ENCODE peak calls at places on chromosomes 12 and 14, in ten cellular contexts. D is GM23338, L is gastrocnemius medialis, U is astrocyte of the spinal cord, I is type B pancreatic cell, G is endodermal cell, N is HFFc6, C is AG09319, K is coronary artery, Y is pancreas. Z is an unnamed sample.

GRCh38 chr14:45715946-45716345 is 462.9 kb upstream of the MIS18BP1 start:
- DNase-seq in U (no peak), C (no peak), G (no peak), D (no peak), K (no peak), L (no peak), I (no peak), Y (no peak), N (no peak), Z (no peak)

GRCh38 chr12:45290218-45290609 is 74.3 kb downstream of the ANO6 start:
- DNase-seq in Y (no peak), L (peak), K (no peak), C (no peak), U (peak), G (no peak), D (no peak), N (peak), I (no peak), Z (no peak)

GRCh38 chr12:111247083-111247783 is 121.7 kb downstream of the PHETA1 start:
- DNase-seq in L (no peak), G (no peak), D (no peak), C (no peak), N (no peak), U (no peak), Y (no peak), K (no peak), I (no peak), Z (no peak)

GRCh38 chr12:51959921-51960320 is 8.4 kb downstream of the ACVR1B start:
- DNase-seq in U (no peak), K (no peak), G (peak), C (no peak), N (no peak), L (no peak), Y (no peak), D (no peak), I (no peak), Z (no peak)

GRCh38 chr12:5258498-5258897 is 173.4 kb upstream of the NTF3 start:
- DNase-seq in N (peak), C (no peak), D (no peak), G (no peak), L (no peak), U (peak), K (no peak), I (no peak), Y (no peak), Z (no peak)

GRCh38 chr12:117857632-117858274 is 111.0 kb downstream of the KSR2 start:
- DNase-seq in N (peak), K (no peak), Y (peak), L (no peak), I (no peak), C (no peak), G (peak), D (peak), U (peak), Z (no peak)

GRCh38 chr12:97404093-97404492 is 58.5 kb upstream of the RMST start:
- DNase-seq in C (no peak), I (no peak), Y (no peak), U (no peak), D (no peak), G (no peak), L (no peak), N (no peak), K (no peak), Z (no peak)

GRCh38 chr14:68705741-68706283 is 87.1 kb downstream of the ZFP36L1 start:
- DNase-seq in Y (no peak), K (peak), C (no peak), G (peak), U (no peak), I (no peak), N (no peak), L (no peak), D (no peak), Z (no peak)

GRCh38 chr12:9925746-9926393 is 6.3 kb downstream of the CLEC2A start:
- DNase-seq in D (peak), Y (no peak), I (no peak), C (no peak), G (peak), K (no peak), U (peak), L (no peak), N (peak), Z (no peak)

GRCh38 chr12:1936406-1937320 is 18.2 kb upstream of the CACNA2D4 start:
- DNase-seq in L (peak), U (peak), G (no peak), D (no peak), N (peak), Y (peak), C (no peak), I (no peak), K (peak), Z (no peak)

GRCh38 chr12:75707983-75708382 is 196.6 kb upstream of the KRR1 start:
- DNase-seq in I (no peak), D (no peak), G (no peak), C (no peak), L (no peak), N (no peak), K (no peak), Y (no peak), U (no peak), Z (no peak)

GRCh38 chr14:103207404-103208072 is 84.3 kb downstream of the TNFAIP2 start:
- DNase-seq in U (no peak), Y (peak), L (no peak), G (peak), C (no peak), D (peak), N (no peak), I (no peak), K (no peak), Z (no peak)

GRCh38 chr14:35949933-35950332 is 123.8 kb downstream of the BRMS1L start:
- DNase-seq in N (no peak), U (peak), C (no peak), G (no peak), Y (no peak), K (no peak), I (no peak), D (peak), L (no peak), Z (no peak)

GRCh38 chr12:126509587-126509986 is 1444.4 kb downstream of the AACS start:
- DNase-seq in G (no peak), N (no peak), L (no peak), I (no peak), Y (no peak), D (no peak), C (no peak), K (no peak), U (no peak), Z (no peak)

GRCh38 chr14:95045255-95045701 is 112.1 kb downstream of the DICER1 start:
- DNase-seq in D (no peak), G (peak), U (no peak), C (no peak), N (no peak), Y (no peak), L (no peak), I (peak), K (peak), Z (no peak)

DNA sequence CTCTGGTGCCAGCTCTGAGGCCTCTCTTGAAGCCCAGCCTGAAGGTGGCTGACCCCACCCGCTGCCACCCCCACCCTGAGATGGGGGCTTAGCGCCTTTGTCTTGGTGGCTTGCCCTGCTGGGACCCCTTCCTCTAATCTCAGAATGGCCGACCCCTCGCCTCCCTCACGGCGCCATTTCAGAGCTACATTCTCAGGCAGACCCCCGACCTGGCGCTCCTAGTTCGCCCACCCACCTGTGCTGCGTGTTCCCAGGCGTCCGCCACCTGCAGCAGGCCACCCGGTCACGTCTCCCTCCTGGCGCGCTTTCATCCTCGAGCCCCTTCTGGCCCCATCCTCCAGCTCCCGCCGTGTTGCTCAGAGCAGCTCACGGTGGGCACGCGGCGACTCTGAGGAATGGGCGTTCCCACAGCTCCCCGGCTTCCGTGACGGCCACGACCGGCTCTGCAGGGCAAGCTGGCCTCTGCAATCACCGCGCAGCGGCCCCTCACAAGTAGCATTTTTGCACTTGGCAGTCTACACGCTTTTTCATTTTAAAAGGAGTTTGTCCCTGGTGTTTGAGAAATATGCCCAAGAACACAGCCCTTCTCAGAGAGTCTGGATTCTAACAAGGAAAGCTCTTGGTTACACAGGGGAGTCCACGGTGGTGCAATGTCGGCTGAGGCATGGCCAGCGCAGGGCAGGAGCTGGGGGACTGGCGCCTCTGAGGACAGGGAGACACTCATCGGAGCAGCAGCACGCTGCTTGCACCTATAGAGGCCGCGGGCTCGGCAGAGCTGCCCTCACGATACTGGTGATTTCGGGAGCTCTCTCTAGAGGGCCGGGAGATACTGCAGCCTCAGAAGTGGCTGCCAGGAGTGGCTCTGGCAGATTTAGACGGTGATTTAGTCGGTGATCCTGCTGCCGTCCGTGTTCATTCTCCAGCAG is 105.7 kb upstream of the C14orf180 start:
- DNase-seq in U (no peak), D (peak), G (no peak), Y (no peak), L (no peak), N (no peak), C (no peak), K (no peak), I (no peak), Z (no peak)
- TF ChIP-seq CTCF in U (no peak), D (no peak), G (no peak), Y (no peak), L (no peak), N (no peak), C (no peak), K (no peak), I (no peak), Z (no peak)

GRCh38 chr12:54631988-54632728 is 2.5 kb downstream of the LACRT start:
- DNase-seq in L (no peak), D (peak), G (peak), Y (no peak), C (no peak), N (no peak), U (no peak), K (no peak), I (no peak), Z (no peak)
- TF ChIP-seq CTCF in L (no peak), D (peak), G (peak), Y (no peak), C (no peak), N (no peak), U (no peak), K (no peak), I (peak), Z (no peak)

GRCh38 chr12:14238224-14238792 is 127.2 kb upstream of the ATF7IP start:
- DNase-seq in I (no peak), C (no peak), U (peak), L (no peak), G (no peak), K (no peak), D (peak), N (peak), Y (no peak), Z (no peak)

GRCh38 chr12:14243941-14244340 is 121.5 kb upstream of the ATF7IP start:
- DNase-seq in D (no peak), N (no peak), U (no peak), G (no peak), L (no peak), C (no peak), Y (no peak), I (no peak), K (no peak), Z (no peak)

GRCh38 chr12:14239935-14240872 is 125.3 kb upstream of the ATF7IP start:
- DNase-seq in Y (no peak), I (no peak), L (no peak), N (no peak), K (no peak), G (peak), U (no peak), D (peak), C (no peak), Z (no peak)

GRCh38 chr12:14240873-14241220 is 124.6 kb upstream of the ATF7IP start:
- DNase-seq in I (no peak), Y (no peak), D (no peak), G (no peak), N (no peak), L (no peak), U (no peak), C (no peak), K (no peak), Z (no peak)

GRCh38 chr12:14239350-14239934 is 126.0 kb upstream of the ATF7IP start:
- DNase-seq in U (peak), L (no peak), D (peak), Y (no peak), G (peak), K (no peak), N (no peak), I (peak), C (no peak), Z (no peak)
- TF ChIP-seq CTCF in U (no peak), L (no peak), D (peak), Y (no peak), G (peak), K (no peak), N (peak), I (peak), C (no peak), Z (peak)

GRCh38 chr12:31807773-31808097 is 78.9 kb upstream of the AMN1 start:
- DNase-seq in D (no peak), Y (no peak), N (no peak), K (no peak), U (no peak), G (no peak), L (no peak), I (no peak), C (no peak), Z (no peak)

GRCh38 chr12:31818623-31819268 is 89.9 kb upstream of the AMN1 start:
- DNase-seq in U (no peak), N (no peak), I (no peak), C (no peak), G (no peak), D (no peak), Y (no peak), L (no peak), K (no peak), Z (no peak)

GRCh38 chr12:31815096-31815495 is 86.3 kb upstream of the AMN1 start:
- DNase-seq in U (no peak), G (no peak), N (no peak), D (no peak), K (no peak), Y (no peak), L (no peak), C (no peak), I (no peak), Z (no peak)

GRCh38 chr12:31817120-31817519 is 88.3 kb upstream of the AMN1 start:
- DNase-seq in D (no peak), N (no peak), U (no peak), Y (no peak), C (no peak), I (no peak), L (no peak), G (no peak), K (no peak), Z (no peak)

DNA sequence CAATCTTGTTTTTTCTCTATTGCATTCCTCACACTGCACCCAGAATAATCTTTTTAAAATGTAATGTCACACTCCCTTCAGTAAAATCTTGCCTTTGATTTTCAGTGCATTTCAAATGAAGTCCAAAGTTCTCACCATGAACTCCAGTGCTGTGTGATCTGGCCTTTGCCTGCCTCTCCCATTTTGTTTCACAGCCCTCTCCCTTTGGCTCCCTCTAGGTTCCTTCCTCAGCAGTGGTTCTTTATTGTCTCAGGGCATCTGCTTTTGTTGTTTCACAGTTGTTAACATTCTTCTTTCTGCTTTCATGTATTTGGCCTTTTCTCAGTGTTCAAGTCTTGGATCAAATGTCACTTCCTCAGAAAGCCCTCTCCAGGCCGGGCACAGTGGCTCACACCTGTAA is 84.5 kb upstream of the AMN1 start:
- DNase-seq in Y (no peak), D (peak), K (no peak), I (no peak), U (no peak), L (no peak), N (no peak), C (no peak), G (peak), Z (no peak)
- TF ChIP-seq CTCF in Y (no peak), D (peak), K (no peak), I (no peak), U (no peak), L (no peak), N (peak), C (no peak), G (peak), Z (no peak)

Z was measured in chondrocyte.